ENCODE peak calls at places on chromosomes 3 and 15, in four cellular contexts. M is naive thymus-derived CD8-positive, alpha-beta T cell; G is endothelial cell; U is body of pancreas. Q is an unnamed sample.
A peak's percentile ranks its signal among the peaks of the same experiment; 100 is the strongest.

GRCh38 chr3:16012086-16012485 is 162.4 kb upstream of the GALNT15 start:
- DNase-seq in U (no peak), M (no peak), G (no peak), Q (no peak)

GRCh38 chr15:88106063-88106462 is 150.5 kb downstream of the NTRK3 start:
- DNase-seq in G (no peak), U (no peak), M (no peak), Q (no peak)

GRCh38 chr3:59772416-59773408 is 722.9 kb upstream of the CFAP20DC start:
- DNase-seq in U (no peak), M (peak; percentile 43), G (no peak), Q (no peak)

GRCh38 chr3:177196473-177197040 is 725 bp downstream of the TBL1XR1 start:
- DNase-seq in U (peak; percentile 60), M (peak; percentile 55), G (peak; percentile 52), Q (peak; percentile 60)

GRCh38 chr3:78912687-78913086 is 855.1 kb downstream of the ROBO1 start:
- DNase-seq in U (no peak), G (no peak), M (no peak), Q (no peak)

GRCh38 chr3:45988804-45989203 is 6.8 kb downstream of the FYCO1 start:
- DNase-seq in M (no peak), G (no peak), U (no peak), Q (no peak)

GRCh38 chr15:80977627-80978036 is 12.0 kb downstream of the MESD start:
- DNase-seq in M (no peak), U (peak; percentile 70), G (peak; percentile 73), Q (peak; percentile 69)

GRCh38 chr3:58151637-58152036 is 59.1 kb downstream of the DNASE1L3 start:
- DNase-seq in G (no peak), M (no peak), U (peak; percentile 52), Q (peak; percentile 28)

GRCh38 chr3:169020371-169020770 is 643.1 kb downstream of the MECOM start:
- DNase-seq in G (no peak), U (no peak), M (no peak), Q (no peak)

GRCh38 chr3:114418107-114418506 is 124.3 kb downstream of the TIGIT start:
- DNase-seq in M (no peak), G (no peak), U (no peak), Q (no peak)

GRCh38 chr3:104632521-104632920 is 734.2 kb upstream of the ALCAM start:
- DNase-seq in G (no peak), M (no peak), U (no peak), Q (no peak)

GRCh38 chr15:58852347-58852746 is 81.1 kb downstream of the SLTM start:
- DNase-seq in U (no peak), M (no peak), G (no peak), Q (no peak)

GRCh38 chr15:37791693-37792092 is 142.7 kb upstream of the TMCO5A start:
- DNase-seq in U (no peak), M (no peak), G (no peak), Q (no peak)

GRCh38 chr3:55634345-55634744 is 147.2 kb upstream of the WNT5A start:
- DNase-seq in M (no peak), U (no peak), G (no peak), Q (no peak)

GRCh38 chr3:128051459-128051836 is 789 bp upstream of the SEC61A1 start:
- DNase-seq in G (no peak), M (no peak), U (no peak), Q (no peak)

Q was measured in cerebellum.